ENCODE peak calls at places on chromosomes 11 and 22, in four cellular contexts. Y, S, I and G are unnamed samples.

GRCh38 chr11:35539781-35540281 is 14.4 kb upstream of the PAMR1 start:
- DNase-seq in Y (no peak), S (no peak), I (no peak), G (no peak)

GRCh38 chr22:34992672-34993071 is 73.3 kb upstream of the ISX start:
- DNase-seq in I (no peak), Y (no peak), S (no peak), G (no peak)

GRCh38 chr11:59135648-59136461 is 6.8 kb upstream of the FAM111A start:
- DNase-seq in S (peak), I (peak), Y (peak), G (peak)

GRCh38 chr11:3920148-3920852 is 64.8 kb downstream of the STIM1 start:
- DNase-seq in Y (no peak), I (no peak), S (no peak), G (no peak)

GRCh38 chr22:45597460-45598192 is 74.0 kb upstream of the ATXN10 start:
- DNase-seq in Y (peak), S (no peak), I (no peak), G (no peak)

GRCh38 chr11:46808804-46809431 is 37.2 kb downstream of the CKAP5 start:
- DNase-seq in I (no peak), S (no peak), Y (peak), G (peak)

GRCh38 chr11:40722179-40722795 is 737.2 kb downstream of the LRRC4C start:
- DNase-seq in I (peak), S (peak), Y (peak), G (peak)

GRCh38 chr22:39473856-39474255 is 17.0 kb downstream of the MGAT3 start:
- DNase-seq in S (no peak), I (no peak), Y (no peak), G (no peak)

GRCh38 chr22:27028093-27028492 is 370.7 kb downstream of the MIAT start:
- DNase-seq in I (no peak), S (no peak), Y (no peak), G (no peak)

GRCh38 chr11:87286338-87286737 is 248.6 kb downstream of the TMEM135 start:
- DNase-seq in Y (no peak), S (no peak), I (no peak), G (no peak)

GRCh38 chr11:11946180-11946579 is 62.2 kb downstream of the DKK3 start:
- DNase-seq in Y (no peak), I (no peak), S (no peak), G (no peak)

GRCh38 chr11:68049509-68050370 is 10.9 kb downstream of the TCIRG1 start:
- DNase-seq in S (no peak), Y (no peak), I (no peak), G (no peak)

GRCh38 chr11:102527701-102528100 is 2.8 kb downstream of the MMP7 start:
- DNase-seq in I (no peak), S (no peak), Y (no peak), G (no peak)

GRCh38 chr11:115287266-115287665 is 216.9 kb downstream of the CADM1 start:
- DNase-seq in I (no peak), S (no peak), Y (no peak), G (no peak)

GRCh38 chr11:129785383-129786111 is 30.1 kb upstream of the TMEM45B start:
- DNase-seq in Y (peak), S (no peak), I (no peak), G (peak)

GRCh38 chr22:19812910-19813309 is 41.8 kb downstream of the GNB1L start:
- DNase-seq in I (no peak), Y (no peak), S (no peak), G (no peak)

GRCh38 chr11:6646040-6646439 is 9.6 kb downstream of the DCHS1 start:
- DNase-seq in S (peak), I (no peak), Y (no peak), G (no peak)

GRCh38 chr22:50724616-50725015 is 13.4 kb upstream of the ACR start:
- DNase-seq in I (no peak), S (no peak), Y (no peak), G (no peak)

GRCh38 chr11:74442601-74443000 is 24.7 kb downstream of the KCNE3 start:
- DNase-seq in S (no peak), Y (no peak), I (no peak), G (no peak)

GRCh38 chr11:101566626-101567025 is 17.2 kb downstream of the TRPC6 start:
- DNase-seq in Y (no peak), I (peak), S (no peak), G (no peak)

GRCh38 chr11:103448966-103449365 is 339.7 kb downstream of the DYNC2H1 start:
- DNase-seq in S (no peak), I (no peak), Y (no peak), G (no peak)

GRCh38 chr11:24588075-24588474 is 91.2 kb downstream of the LUZP2 start:
- DNase-seq in Y (no peak), S (no peak), I (no peak), G (no peak)

GRCh38 chr11:9783986-9784385 is 120.1 kb downstream of the SWAP70 start:
- DNase-seq in I (no peak), Y (no peak), S (no peak), G (no peak)

GRCh38 chr11:125390949-125391348 is 105.1 kb downstream of the FEZ1 start:
- DNase-seq in S (no peak), I (no peak), Y (no peak), G (no peak)

GRCh38 chr11:21465920-21466319 is 727.0 kb upstream of the ANO5 start:
- DNase-seq in S (no peak), I (no peak), Y (no peak), G (no peak)

GRCh38 chr11:64971421-64972233 is at the start of gene MAJIN:
- DNase-seq in I (peak), Y (no peak), S (peak), G (peak)

GRCh38 chr11:64970731-64971151 is 1.2 kb downstream of the MAJIN start:
- DNase-seq in S (no peak), Y (no peak), I (no peak), G (no peak)

GRCh38 chr11:64974124-64974523 is 2.2 kb upstream of the MAJIN start:
- DNase-seq in S (no peak), Y (no peak), I (no peak), G (no peak)

GRCh38 chr11:64967376-64967775 is 4.5 kb downstream of the MAJIN start:
- DNase-seq in I (no peak), S (no peak), Y (no peak), G (no peak)

DNA sequence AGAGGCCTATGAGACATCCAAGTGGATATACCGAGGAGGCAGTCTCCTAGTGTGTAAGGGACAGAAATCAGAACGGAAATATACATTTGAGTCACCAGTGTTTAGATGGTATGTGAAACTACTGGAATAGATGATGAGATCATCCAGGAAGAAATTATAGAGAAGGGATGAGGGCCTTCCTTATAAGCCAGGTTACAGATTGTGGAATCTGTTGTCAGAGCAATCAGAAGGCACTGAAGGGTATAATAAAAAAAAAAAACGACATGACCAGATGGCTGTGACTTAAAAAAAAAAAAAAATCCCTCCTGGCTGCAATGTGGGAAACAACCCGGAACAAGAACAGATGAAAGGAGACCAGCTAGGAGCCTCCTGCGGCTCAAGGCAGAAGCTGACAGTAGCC is 2.7 kb downstream of the MAJIN start:
- DNase-seq in S (no peak), I (no peak), Y (no peak), G (no peak)
- TF ChIP-seq ELF4 in S (no peak), I (no peak), Y (no peak), G (no peak)

DNA sequence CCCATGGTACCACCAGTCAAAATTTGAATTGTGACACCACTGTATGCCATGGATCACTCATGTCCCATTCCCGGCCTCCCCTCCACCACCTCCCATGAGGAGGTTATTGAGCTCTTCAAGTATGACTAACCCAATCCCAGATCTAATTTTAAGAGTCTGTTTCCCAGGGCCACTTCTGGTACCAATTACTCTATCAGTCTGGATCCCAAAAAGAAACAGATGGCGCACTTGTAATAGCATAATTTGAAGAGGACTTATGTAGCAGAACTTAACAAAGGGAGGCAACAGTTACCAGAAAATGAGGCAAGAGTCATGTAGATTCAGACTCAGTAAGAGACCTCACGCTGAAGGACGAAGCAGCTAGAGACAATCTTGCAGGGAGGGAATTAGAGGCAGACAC is 47.0 kb downstream of the DDX6 start:
- DNase-seq in I (no peak), Y (no peak), S (no peak), G (no peak)
- TF ChIP-seq ELF4 in I (no peak), Y (no peak), S (no peak), G (no peak)

GRCh38 chr11:95078526-95078925 is 11.1 kb upstream of the ENDOD1 start:
- DNase-seq in Y (no peak), I (no peak), S (no peak), G (no peak)

GRCh38 chr11:95072948-95073347 is 6.2 kb downstream of the SRSF8 start:
- DNase-seq in S (no peak), Y (no peak), I (no peak), G (no peak)

GRCh38 chr11:95076416-95076815 is 9.7 kb downstream of the SRSF8 start:
- DNase-seq in Y (no peak), I (no peak), S (no peak), G (no peak)

GRCh38 chr11:95074806-95075563 is 8.3 kb downstream of the SRSF8 start:
- DNase-seq in I (no peak), S (no peak), Y (no peak), G (no peak)
- TF ChIP-seq ELF4 in I (no peak), S (no peak), Y (no peak), G (no peak)

DNA sequence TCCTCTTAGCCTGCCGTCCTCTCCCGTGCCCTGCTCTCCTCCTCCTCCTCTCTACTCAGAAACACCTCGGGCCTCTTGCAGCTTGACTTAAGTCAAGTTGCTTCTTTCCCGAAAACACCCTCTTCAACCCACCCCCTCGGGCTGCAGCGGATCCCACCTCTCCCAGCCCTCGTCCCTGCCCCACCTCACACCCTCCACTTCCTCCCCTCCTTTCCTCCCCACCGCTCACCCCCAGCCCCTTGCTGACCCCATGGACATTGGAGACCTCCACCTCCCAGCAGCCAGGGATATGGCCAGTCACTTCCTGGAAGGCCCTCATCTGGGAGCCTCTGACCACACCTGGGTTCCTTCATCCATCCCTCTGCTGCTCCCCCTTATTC is 8.5 kb upstream of the CYTH4 start:
- DNase-seq in Y (no peak), I (no peak), S (no peak), G (no peak)
- TF ChIP-seq ELF4 in Y (no peak), I (no peak), S (no peak), G (no peak)

GRCh38 chr11:468036-468435 is 18.0 kb downstream of the PTDSS2 start:
- DNase-seq in I (no peak), S (no peak), Y (no peak), G (no peak)

GRCh38 chr11:468493-468892 is 18.4 kb downstream of the PTDSS2 start:
- DNase-seq in I (no peak), S (no peak), Y (no peak), G (no peak)

GRCh38 chr11:471468-472145 is 21.5 kb downstream of the PTDSS2 start:
- DNase-seq in S (no peak), I (no peak), Y (no peak), G (no peak)

GRCh38 chr11:472272-472671 is 22.2 kb downstream of the PTDSS2 start:
- DNase-seq in Y (no peak), I (no peak), S (no peak), G (no peak)

GRCh38 chr11:469684-470667 is 19.9 kb downstream of the PTDSS2 start:
- DNase-seq in I (no peak), S (no peak), Y (peak), G (no peak)
- TF ChIP-seq ELF4 in I (no peak), S (no peak), Y (no peak), G (no peak)

GRCh38 chr11:27392715-27393114 is 29.7 kb upstream of the CCDC34 start:
- DNase-seq in Y (peak), S (peak), I (no peak), G (no peak)
- TF ChIP-seq ELF4 in Y (no peak), S (no peak), I (no peak), G (no peak)

GRCh38 chr11:37105456-37105855 is 507.4 kb upstream of the RAG2 start:
- DNase-seq in I (no peak), S (no peak), Y (no peak), G (no peak)

GRCh38 chr11:37110383-37110782 is 512.3 kb upstream of the RAG2 start:
- DNase-seq in S (no peak), I (no peak), Y (no peak), G (no peak)

GRCh38 chr11:37107415-37107814 is 509.4 kb upstream of the RAG2 start:
- DNase-seq in S (no peak), I (no peak), Y (no peak), G (no peak)

GRCh38 chr11:37108436-37109204 is 510.6 kb upstream of the RAG2 start:
- DNase-seq in I (no peak), Y (no peak), S (no peak), G (no peak)

GRCh38 chr11:37109205-37109585 is 511.2 kb upstream of the RAG2 start:
- DNase-seq in S (no peak), Y (no peak), I (no peak), G (no peak)
- TF ChIP-seq ELF4 in S (no peak), Y (no peak), I (no peak), G (no peak)

GRCh38 chr11:69220581-69221051 is 64.9 kb downstream of the SMIM38 start:
- DNase-seq in I (peak), S (no peak), Y (no peak), G (no peak)
- TF ChIP-seq ELF4 in I (no peak), S (no peak), Y (no peak), G (no peak)

GRCh38 chr22:46750861-46751260 is 11.6 kb upstream of the TBC1D22A start:
- DNase-seq in Y (no peak), S (no peak), I (no peak), G (no peak)
- TF ChIP-seq ELF4 in Y (no peak), S (no peak), I (no peak), G (no peak)